ENCODE peak calls at places on chromosome 13, in ten cellular contexts. One of them, this sample, is unnamed.

GRCh38 chr13:110503037-110503901 is 58.3 kb downstream of the RAB20 start:
- DNase-seq in neural progenitor cell: no peak
- DNase-seq in activated CD4-positive, alpha-beta T cell treated with anti-CD3 and anti-CD28 coated beads, Interleukin-2, amount 10 ng/mL, durations not matched to agents 24 days and 14 days: no peak
- DNase-seq in NCI-H2029 treated with DMSO at 0.1 percent for 48 hours: no peak
- DNase-seq in AG04450: no peak
- DNase-seq in stimulated activated CD8-positive, alpha-beta memory T cell treated with anti-CD3 and anti-CD28 coated beads, Interleukin-7, amount 100 ng/mL, for 1 hour: no peak
- DNase-seq in T-helper 17 cell: no peak
- DNase-seq in activated naive CD4-positive, alpha-beta T cell treated with anti-CD3 and anti-CD28 coated beads for 36 hours: no peak
- DNase-seq in NCI-H1417: no peak
- DNase-seq in anterior cingulate cortex: no peak
- DNase-seq in this sample: no peak

GRCh38 chr13:102774210-102774560 is 599 bp upstream of the TEX30 start:
- DNase-seq in activated naive CD4-positive, alpha-beta T cell treated with anti-CD3 and anti-CD28 coated beads for 36 hours: no peak
- DNase-seq in stimulated activated CD8-positive, alpha-beta memory T cell treated with anti-CD3 and anti-CD28 coated beads, Interleukin-7, amount 100 ng/mL, for 1 hour: no peak
- DNase-seq in anterior cingulate cortex: no peak
- DNase-seq in neural progenitor cell: no peak
- DNase-seq in activated CD4-positive, alpha-beta T cell treated with anti-CD3 and anti-CD28 coated beads, Interleukin-2, amount 10 ng/mL, durations not matched to agents 24 days and 14 days: no peak
- DNase-seq in NCI-H1417: no peak
- DNase-seq in NCI-H2029 treated with DMSO at 0.1 percent for 48 hours: no peak
- DNase-seq in T-helper 17 cell: no peak
- DNase-seq in AG04450: no peak
- DNase-seq in this sample: no peak

GRCh38 chr13:110798595-110798994 is 85.1 kb downstream of the ING1 start:
- DNase-seq in T-helper 17 cell: no peak
- DNase-seq in NCI-H2029 treated with DMSO at 0.1 percent for 48 hours: no peak
- DNase-seq in AG04450: no peak
- DNase-seq in stimulated activated CD8-positive, alpha-beta memory T cell treated with anti-CD3 and anti-CD28 coated beads, Interleukin-7, amount 100 ng/mL, for 1 hour: no peak
- DNase-seq in neural progenitor cell: no peak
- DNase-seq in NCI-H1417: no peak
- DNase-seq in anterior cingulate cortex: no peak
- DNase-seq in activated naive CD4-positive, alpha-beta T cell treated with anti-CD3 and anti-CD28 coated beads for 36 hours: no peak
- DNase-seq in activated CD4-positive, alpha-beta T cell treated with anti-CD3 and anti-CD28 coated beads, Interleukin-2, amount 10 ng/mL, durations not matched to agents 24 days and 14 days: no peak
- DNase-seq in this sample: no peak

GRCh38 chr13:20566424-20566916 is 487 bp upstream of the IFT88 start:
- DNase-seq in AG04450: peak
- DNase-seq in anterior cingulate cortex: no peak
- DNase-seq in activated naive CD4-positive, alpha-beta T cell treated with anti-CD3 and anti-CD28 coated beads for 36 hours: peak
- DNase-seq in stimulated activated CD8-positive, alpha-beta memory T cell treated with anti-CD3 and anti-CD28 coated beads, Interleukin-7, amount 100 ng/mL, for 1 hour: no peak
- DNase-seq in neural progenitor cell: no peak
- DNase-seq in activated CD4-positive, alpha-beta T cell treated with anti-CD3 and anti-CD28 coated beads, Interleukin-2, amount 10 ng/mL, durations not matched to agents 24 days and 14 days: no peak
- DNase-seq in NCI-H1417: peak
- DNase-seq in NCI-H2029 treated with DMSO at 0.1 percent for 48 hours: peak
- DNase-seq in T-helper 17 cell: no peak
- DNase-seq in this sample: peak

GRCh38 chr13:87736849-87737400 is 65.8 kb downstream of the SLITRK5 start:
- DNase-seq in AG04450: no peak
- DNase-seq in T-helper 17 cell: no peak
- DNase-seq in neural progenitor cell: no peak
- DNase-seq in stimulated activated CD8-positive, alpha-beta memory T cell treated with anti-CD3 and anti-CD28 coated beads, Interleukin-7, amount 100 ng/mL, for 1 hour: no peak
- DNase-seq in NCI-H2029 treated with DMSO at 0.1 percent for 48 hours: no peak
- DNase-seq in anterior cingulate cortex: no peak
- DNase-seq in activated CD4-positive, alpha-beta T cell treated with anti-CD3 and anti-CD28 coated beads, Interleukin-2, amount 10 ng/mL, durations not matched to agents 24 days and 14 days: no peak
- DNase-seq in activated naive CD4-positive, alpha-beta T cell treated with anti-CD3 and anti-CD28 coated beads for 36 hours: no peak
- DNase-seq in NCI-H1417: no peak
- DNase-seq in this sample: no peak

GRCh38 chr13:61695147-61695546 is 279.5 kb upstream of the PCDH20 start:
- DNase-seq in NCI-H1417: no peak
- DNase-seq in stimulated activated CD8-positive, alpha-beta memory T cell treated with anti-CD3 and anti-CD28 coated beads, Interleukin-7, amount 100 ng/mL, for 1 hour: no peak
- DNase-seq in neural progenitor cell: no peak
- DNase-seq in T-helper 17 cell: no peak
- DNase-seq in activated naive CD4-positive, alpha-beta T cell treated with anti-CD3 and anti-CD28 coated beads for 36 hours: no peak
- DNase-seq in AG04450: no peak
- DNase-seq in anterior cingulate cortex: no peak
- DNase-seq in activated CD4-positive, alpha-beta T cell treated with anti-CD3 and anti-CD28 coated beads, Interleukin-2, amount 10 ng/mL, durations not matched to agents 24 days and 14 days: no peak
- DNase-seq in NCI-H2029 treated with DMSO at 0.1 percent for 48 hours: no peak
- DNase-seq in this sample: no peak

GRCh38 chr13:108549989-108550388 is 79.4 kb upstream of the MYO16 start:
- DNase-seq in neural progenitor cell: no peak
- DNase-seq in T-helper 17 cell: no peak
- DNase-seq in AG04450: no peak
- DNase-seq in anterior cingulate cortex: peak
- DNase-seq in activated CD4-positive, alpha-beta T cell treated with anti-CD3 and anti-CD28 coated beads, Interleukin-2, amount 10 ng/mL, durations not matched to agents 24 days and 14 days: no peak
- DNase-seq in stimulated activated CD8-positive, alpha-beta memory T cell treated with anti-CD3 and anti-CD28 coated beads, Interleukin-7, amount 100 ng/mL, for 1 hour: no peak
- DNase-seq in NCI-H1417: no peak
- DNase-seq in NCI-H2029 treated with DMSO at 0.1 percent for 48 hours: no peak
- DNase-seq in activated naive CD4-positive, alpha-beta T cell treated with anti-CD3 and anti-CD28 coated beads for 36 hours: no peak
- DNase-seq in this sample: no peak

GRCh38 chr13:96141032-96141431 is 51.1 kb downstream of the HS6ST3 start:
- DNase-seq in T-helper 17 cell: no peak
- DNase-seq in stimulated activated CD8-positive, alpha-beta memory T cell treated with anti-CD3 and anti-CD28 coated beads, Interleukin-7, amount 100 ng/mL, for 1 hour: no peak
- DNase-seq in NCI-H2029 treated with DMSO at 0.1 percent for 48 hours: no peak
- DNase-seq in activated naive CD4-positive, alpha-beta T cell treated with anti-CD3 and anti-CD28 coated beads for 36 hours: no peak
- DNase-seq in neural progenitor cell: peak
- DNase-seq in anterior cingulate cortex: no peak
- DNase-seq in activated CD4-positive, alpha-beta T cell treated with anti-CD3 and anti-CD28 coated beads, Interleukin-2, amount 10 ng/mL, durations not matched to agents 24 days and 14 days: no peak
- DNase-seq in AG04450: no peak
- DNase-seq in NCI-H1417: peak
- DNase-seq in this sample: peak

GRCh38 chr13:92602560-92602959 is 624.0 kb upstream of the GPC6 start:
- DNase-seq in anterior cingulate cortex: no peak
- DNase-seq in T-helper 17 cell: no peak
- DNase-seq in neural progenitor cell: no peak
- DNase-seq in activated CD4-positive, alpha-beta T cell treated with anti-CD3 and anti-CD28 coated beads, Interleukin-2, amount 10 ng/mL, durations not matched to agents 24 days and 14 days: no peak
- DNase-seq in AG04450: no peak
- DNase-seq in NCI-H2029 treated with DMSO at 0.1 percent for 48 hours: no peak
- DNase-seq in NCI-H1417: no peak
- DNase-seq in activated naive CD4-positive, alpha-beta T cell treated with anti-CD3 and anti-CD28 coated beads for 36 hours: no peak
- DNase-seq in stimulated activated CD8-positive, alpha-beta memory T cell treated with anti-CD3 and anti-CD28 coated beads, Interleukin-7, amount 100 ng/mL, for 1 hour: no peak
- DNase-seq in this sample: no peak

GRCh38 chr13:97004096-97004876 is 10.0 kb upstream of the OXGR1 start:
- DNase-seq in NCI-H2029 treated with DMSO at 0.1 percent for 48 hours: no peak
- DNase-seq in anterior cingulate cortex: no peak
- DNase-seq in NCI-H1417: no peak
- DNase-seq in neural progenitor cell: no peak
- DNase-seq in T-helper 17 cell: no peak
- DNase-seq in activated CD4-positive, alpha-beta T cell treated with anti-CD3 and anti-CD28 coated beads, Interleukin-2, amount 10 ng/mL, durations not matched to agents 24 days and 14 days: no peak
- DNase-seq in stimulated activated CD8-positive, alpha-beta memory T cell treated with anti-CD3 and anti-CD28 coated beads, Interleukin-7, amount 100 ng/mL, for 1 hour: no peak
- DNase-seq in activated naive CD4-positive, alpha-beta T cell treated with anti-CD3 and anti-CD28 coated beads for 36 hours: no peak
- DNase-seq in AG04450: peak
- DNase-seq in this sample: no peak

GRCh38 chr13:25709088-25709487 is 337.3 kb downstream of the ATP8A2 start:
- DNase-seq in activated CD4-positive, alpha-beta T cell treated with anti-CD3 and anti-CD28 coated beads, Interleukin-2, amount 10 ng/mL, durations not matched to agents 24 days and 14 days: no peak
- DNase-seq in NCI-H1417: no peak
- DNase-seq in AG04450: no peak
- DNase-seq in T-helper 17 cell: no peak
- DNase-seq in activated naive CD4-positive, alpha-beta T cell treated with anti-CD3 and anti-CD28 coated beads for 36 hours: no peak
- DNase-seq in anterior cingulate cortex: no peak
- DNase-seq in neural progenitor cell: no peak
- DNase-seq in NCI-H2029 treated with DMSO at 0.1 percent for 48 hours: no peak
- DNase-seq in stimulated activated CD8-positive, alpha-beta memory T cell treated with anti-CD3 and anti-CD28 coated beads, Interleukin-7, amount 100 ng/mL, for 1 hour: no peak
- DNase-seq in this sample: no peak

GRCh38 chr13:50016421-50016820 is 1.2 kb downstream of the KCNRG start:
- DNase-seq in anterior cingulate cortex: no peak
- DNase-seq in T-helper 17 cell: no peak
- DNase-seq in NCI-H2029 treated with DMSO at 0.1 percent for 48 hours: no peak
- DNase-seq in activated naive CD4-positive, alpha-beta T cell treated with anti-CD3 and anti-CD28 coated beads for 36 hours: no peak
- DNase-seq in activated CD4-positive, alpha-beta T cell treated with anti-CD3 and anti-CD28 coated beads, Interleukin-2, amount 10 ng/mL, durations not matched to agents 24 days and 14 days: no peak
- DNase-seq in stimulated activated CD8-positive, alpha-beta memory T cell treated with anti-CD3 and anti-CD28 coated beads, Interleukin-7, amount 100 ng/mL, for 1 hour: no peak
- DNase-seq in NCI-H1417: no peak
- DNase-seq in neural progenitor cell: no peak
- DNase-seq in AG04450: no peak
- DNase-seq in this sample: no peak

GRCh38 chr13:26219726-26220125 is 2.4 kb downstream of the RNF6 start:
- DNase-seq in activated CD4-positive, alpha-beta T cell treated with anti-CD3 and anti-CD28 coated beads, Interleukin-2, amount 10 ng/mL, durations not matched to agents 24 days and 14 days: no peak
- DNase-seq in stimulated activated CD8-positive, alpha-beta memory T cell treated with anti-CD3 and anti-CD28 coated beads, Interleukin-7, amount 100 ng/mL, for 1 hour: no peak
- DNase-seq in activated naive CD4-positive, alpha-beta T cell treated with anti-CD3 and anti-CD28 coated beads for 36 hours: no peak
- DNase-seq in AG04450: no peak
- DNase-seq in anterior cingulate cortex: no peak
- DNase-seq in T-helper 17 cell: no peak
- DNase-seq in NCI-H2029 treated with DMSO at 0.1 percent for 48 hours: no peak
- DNase-seq in neural progenitor cell: no peak
- DNase-seq in NCI-H1417: no peak
- DNase-seq in this sample: no peak

This sample was measured in GM23338.